ENCODE peak calls at places on chromosomes 13 and 19, in six cellular contexts. Q, W, D, V, K and X are unnamed samples. For H3K27me3, the result is how much of the 10 kb centered on the place peaks cover.

GRCh38 chr13:62418872-62419271 is 1003.2 kb upstream of the PCDH20 start:
- DNase-seq in Q (no peak), W (no peak), D (no peak), V (no peak), K (no peak), X (peak)

GRCh38 chr19:39329948-39330347 is 5.9 kb downstream of the GMFG start:
- DNase-seq in Q (no peak), W (no peak), D (no peak), V (no peak), K (no peak), X (no peak)

GRCh38 chr13:60765700-60766411 is 368.8 kb downstream of the TDRD3 start:
- DNase-seq in Q (peak), W (no peak), D (no peak), V (no peak), K (no peak), X (no peak)

GRCh38 chr13:99895999-99896695 is 75.4 kb downstream of the ZIC5 start:
- DNase-seq in Q (no peak), W (no peak), D (no peak), V (no peak), K (no peak), X (no peak)

GRCh38 chr13:59111711-59112110 is 1052.0 kb downstream of the DIAPH3 start:
- DNase-seq in Q (peak), W (peak), D (no peak), V (no peak), K (no peak), X (peak)

GRCh38 chr19:55472463-55472862 is 4.0 kb upstream of the ZNF628 start:
- DNase-seq in Q (peak), W (no peak), D (no peak), V (no peak), K (no peak), X (peak)

GRCh38 chr19:18742838-18743237 is 48.3 kb downstream of the COMP start:
- DNase-seq in Q (no peak), W (no peak), D (no peak), V (no peak), K (no peak), X (no peak)

GRCh38 chr19:4870025-4870700 is 2.7 kb upstream of the PLIN3 start:
- DNase-seq in Q (peak), W (peak), D (no peak), V (peak), K (no peak), X (peak)

GRCh38 chr13:19169991-19170390 is 11.6 kb downstream of the TUBA3C start:
- DNase-seq in Q (no peak), W (no peak), D (no peak), V (no peak), K (no peak), X (no peak)

GRCh38 chr19:5452594-5453565 is 2.3 kb upstream of the ZNRF4 start:
- DNase-seq in Q (peak), W (no peak), D (no peak), V (no peak), K (no peak), X (peak)

DNA sequence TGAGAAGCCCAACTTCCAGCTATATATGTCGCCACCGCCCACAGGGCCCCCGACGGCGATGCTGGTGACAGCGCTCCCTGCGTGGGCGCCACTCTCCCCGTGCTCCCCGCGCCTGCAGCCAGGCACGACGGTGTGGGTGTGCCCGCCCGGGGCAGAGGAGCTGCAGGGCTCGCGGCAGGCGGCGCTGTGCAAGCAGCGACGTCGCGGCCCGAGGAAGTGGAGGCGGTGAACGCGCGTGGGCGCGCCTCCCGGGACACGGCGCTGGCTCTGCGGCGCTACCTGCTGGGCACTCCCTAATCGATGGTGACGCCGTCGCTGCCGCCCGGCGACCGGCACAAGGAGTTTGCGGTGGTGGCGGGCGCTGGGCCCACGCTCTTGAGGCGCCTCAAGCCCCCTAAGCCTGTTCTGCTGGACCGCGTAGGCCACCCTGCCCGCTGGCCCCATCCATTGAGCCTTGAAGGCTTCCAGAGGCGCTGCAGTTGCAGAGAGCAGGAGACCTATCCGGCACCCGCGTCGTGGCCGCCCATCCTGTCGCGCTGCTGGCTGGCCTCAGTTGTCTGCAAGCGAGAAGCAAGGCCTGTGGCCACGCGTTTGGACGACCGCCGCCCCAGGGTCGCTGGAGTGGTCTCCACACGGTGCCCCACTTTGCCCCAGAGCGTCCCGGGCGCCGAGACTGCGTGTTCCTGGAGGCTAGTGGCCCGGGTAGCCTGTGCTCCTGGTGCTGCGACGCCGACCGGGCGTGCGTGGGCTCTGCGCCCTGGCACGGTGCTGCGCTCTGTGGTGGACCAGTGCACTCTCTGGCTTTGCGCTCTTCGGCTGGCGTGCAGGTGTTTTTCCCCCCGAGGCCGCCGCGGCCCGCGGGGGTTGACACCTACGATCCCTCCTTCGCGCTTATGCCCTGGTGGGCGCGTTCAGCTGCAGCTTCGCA is 23.1 kb downstream of the LRFN3 start:
- DNase-seq in Q (no peak), W (peak), D (no peak), V (no peak), K (no peak), X (peak)
- H3K27me3 ChIP-seq in Q (under half), W (under half), D (half or more), V (under half), K (under half), X (under half)

GRCh38 chr19:40686882-40687524 is 3.4 kb downstream of the NUMBL start:
- DNase-seq in Q (no peak), W (no peak), D (no peak), V (no peak), K (no peak), X (no peak)
- H3K4me3 ChIP-seq in Q (no peak), W (peak), D (peak), V (no peak), K (no peak), X (no peak)

GRCh38 chr19:1006711-1007398 is 6.6 kb downstream of the GRIN3B start:
- DNase-seq in Q (no peak), W (no peak), D (no peak), V (no peak), K (no peak), X (no peak)
- H3K27me3 ChIP-seq in Q (under half), W (under half), D (under half), V (under half), K (under half), X (under half)

GRCh38 chr13:51823861-51824260 is 19.9 kb upstream of the DHRS12 start:
- DNase-seq in Q (no peak), W (no peak), D (no peak), V (no peak), K (no peak), X (no peak)

GRCh38 chr13:51819544-51819943 is 15.6 kb upstream of the DHRS12 start:
- DNase-seq in Q (no peak), W (no peak), D (no peak), V (no peak), K (no peak), X (no peak)

GRCh38 chr13:51823351-51823750 is 19.4 kb upstream of the DHRS12 start:
- DNase-seq in Q (no peak), W (no peak), D (no peak), V (no peak), K (no peak), X (no peak)

GRCh38 chr13:51822106-51822840 is 18.3 kb upstream of the DHRS12 start:
- DNase-seq in Q (no peak), W (no peak), D (no peak), V (no peak), K (no peak), X (no peak)

GRCh38 chr13:51821666-51822065 is 17.7 kb upstream of the DHRS12 start:
- DNase-seq in Q (no peak), W (no peak), D (no peak), V (no peak), K (no peak), X (no peak)
- H3K4me3 ChIP-seq in Q (no peak), W (no peak), D (no peak), V (no peak), K (no peak), X (no peak)

GRCh38 chr13:112083971-112084370 is 17.0 kb downstream of the SOX1 start:
- DNase-seq in Q (no peak), W (no peak), D (no peak), V (no peak), K (no peak), X (no peak)

GRCh38 chr13:112078216-112078615 is 11.3 kb downstream of the SOX1 start:
- DNase-seq in Q (no peak), W (no peak), D (no peak), V (no peak), K (no peak), X (no peak)

GRCh38 chr13:112078879-112079526 is 12.1 kb downstream of the SOX1 start:
- DNase-seq in Q (no peak), W (no peak), D (no peak), V (no peak), K (no peak), X (no peak)

GRCh38 chr13:112077729-112078128 is 10.8 kb downstream of the SOX1 start:
- DNase-seq in Q (no peak), W (no peak), D (no peak), V (no peak), K (no peak), X (no peak)

GRCh38 chr13:112079696-112080095 is 12.7 kb downstream of the SOX1 start:
- DNase-seq in Q (peak), W (no peak), D (no peak), V (no peak), K (no peak), X (no peak)
- H3K27me3 ChIP-seq in Q (under half), W (under half), D (under half), V (under half), K (half or more), X (under half)

GRCh38 chr13:114064516-114065140 is 67.8 kb downstream of the RASA3 start:
- DNase-seq in Q (no peak), W (peak), D (no peak), V (no peak), K (no peak), X (peak)
- H3K4me3 ChIP-seq in Q (peak), W (peak), D (peak), V (peak), K (peak), X (peak)

GRCh38 chr19:35352448-35353304 is 5.0 kb downstream of the FFAR1 start:
- DNase-seq in Q (peak), W (peak), D (peak), V (no peak), K (peak), X (peak)
- H3K27me3 ChIP-seq in Q (under half), W (under half), D (under half), V (under half), K (under half), X (under half)